ENCODE peak calls at places on chromosomes 11 and 22, in four cellular contexts. S is brain microvascular endothelial cell, V is endothelial cell of umbilical vein, K is fibroblast of the aortic adventitia. O is an unnamed sample.

GRCh38 chr22:21082248-21082647 is 36.5 kb downstream of the LRRC74B start:
- DNase-seq in S (no peak), K (no peak), V (no peak), O (peak; percentile 35)

GRCh38 chr11:7892059-7892699 is 38.9 kb downstream of the OR10A6 start:
- DNase-seq in S (peak; percentile 38), V (peak; percentile 11), K (peak; percentile 86), O (peak; percentile 72)

GRCh38 chr11:96027021-96027420 is 103.1 kb upstream of the MTMR2 start:
- DNase-seq in V (no peak), K (no peak), S (no peak), O (no peak)

GRCh38 chr22:23121026-23121823 is 20.6 kb downstream of the RSPH14 start:
- DNase-seq in K (no peak), S (no peak), V (no peak), O (no peak)

GRCh38 chr11:61912530-61912898 is 4.9 kb downstream of the RAB3IL1 start:
- DNase-seq in K (no peak), V (no peak), S (no peak), O (no peak)

GRCh38 chr11:1227551-1228182 is 4.8 kb downstream of the MUC5B start:
- DNase-seq in V (no peak), S (no peak), K (no peak), O (no peak)

GRCh38 chr11:2820976-2821375 is 64.6 kb downstream of the CDKN1C start:
- DNase-seq in V (no peak), K (no peak), S (no peak), O (no peak)

GRCh38 chr22:40084246-40084645 is 89.5 kb downstream of the FAM83F start:
- DNase-seq in K (no peak), V (no peak), S (no peak), O (no peak)

GRCh38 chr11:124753207-124753606 is 1.2 kb upstream of the VSIG2 start:
- DNase-seq in V (no peak), S (no peak), K (no peak), O (no peak)

GRCh38 chr22:36391648-36392047 is 3.9 kb upstream of the MYH9 start:
- DNase-seq in V (no peak), K (no peak), S (no peak), O (no peak)

GRCh38 chr22:50705219-50705691 is 32.6 kb downstream of the SHANK3 start:
- DNase-seq in S (peak; percentile 66), K (peak; percentile 19), V (peak; percentile 52), O (peak; percentile 32)

GRCh38 chr22:50178871-50179869 is 6.5 kb upstream of the TRABD start:
- DNase-seq in V (no peak), K (no peak), S (no peak), O (no peak)

GRCh38 chr22:38570841-38571364 is 920 bp upstream of the DMC1 start:
- DNase-seq in S (no peak), K (peak; percentile 47), V (no peak), O (no peak)

GRCh38 chr11:13942908-13943505 is 19.5 kb upstream of the SPON1 start:
- DNase-seq in K (peak; percentile 67), S (peak; percentile 40), V (peak; percentile 45), O (no peak)

GRCh38 chr11:83816572-83817187 is 530.5 kb upstream of the CCDC90B start:
- DNase-seq in K (peak; percentile 29), V (peak; percentile 29), S (no peak), O (no peak)

GRCh38 chr22:36644333-36644757 is 59.2 kb downstream of the CACNG2 start:
- DNase-seq in V (peak; percentile 85), S (peak; percentile 91), K (peak; percentile 97), O (peak; percentile 75)

DNA sequence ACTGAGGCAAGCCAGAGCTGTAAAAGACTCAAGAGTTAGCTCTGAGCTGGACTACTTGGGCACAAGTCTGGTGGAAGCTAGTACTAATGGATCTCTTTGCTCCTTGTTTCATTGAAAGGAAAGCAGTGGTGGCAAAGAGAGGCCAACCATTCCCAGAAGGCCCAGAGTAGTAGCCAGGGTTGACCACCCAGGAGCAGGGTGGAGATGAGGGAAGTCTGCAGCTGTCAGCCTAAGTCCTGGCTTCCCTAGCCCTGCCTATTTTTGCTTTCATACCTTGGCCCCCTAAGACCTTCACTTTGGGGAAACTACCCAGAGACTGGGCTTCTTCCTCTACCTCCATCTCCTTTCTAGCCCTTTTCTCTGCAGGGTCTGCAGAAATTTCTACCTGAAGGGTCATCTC is 155.0 kb upstream of the NCAM1 start:
- DNase-seq in S (no peak), K (no peak), V (no peak), O (no peak)
- H3K4me3 ChIP-seq in S (no peak overlapping the region), K (no peak overlapping the region), V (no peak overlapping the region), O (no peak overlapping the region)

DNA sequence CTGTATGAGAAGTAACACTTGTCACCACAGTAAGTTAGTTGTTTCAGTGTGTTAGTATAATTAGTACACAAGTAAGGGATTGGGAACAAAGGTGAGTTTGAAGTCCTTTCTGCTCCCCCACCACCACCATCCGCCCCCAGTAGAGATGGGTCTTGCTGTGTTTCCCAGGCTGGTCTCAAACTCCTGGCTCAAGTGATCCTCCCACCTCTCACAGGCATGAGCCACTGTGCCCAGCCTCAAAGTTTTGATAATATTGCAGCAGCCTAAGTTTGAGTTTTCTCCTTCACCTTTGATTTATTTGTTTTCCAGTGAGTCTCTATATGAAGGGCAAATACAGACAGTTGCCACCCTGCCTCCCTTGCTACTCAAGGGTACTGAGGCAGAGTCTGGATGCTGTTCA is 23.7 kb upstream of the GRK2 start:
- DNase-seq in S (no peak), V (no peak), K (no peak), O (no peak)
- H3K4me3 ChIP-seq in S (peak overlapping the region; percentile 6), V (no peak overlapping the region), K (no peak overlapping the region), O (no peak overlapping the region)

GRCh38 chr11:35138949-35139881 is at the start of gene CD44:
- DNase-seq in V (peak; percentile 44), S (peak; percentile 56), K (peak; percentile 88), O (no peak)
- H3K4me3 ChIP-seq in V (peak within 1 kb of the TSS; percentile 53), S (peak within 1 kb of the TSS; percentile 97), K (peak within 1 kb of the TSS; percentile 98), O (peak within 1 kb of the TSS; percentile 79)

DNA sequence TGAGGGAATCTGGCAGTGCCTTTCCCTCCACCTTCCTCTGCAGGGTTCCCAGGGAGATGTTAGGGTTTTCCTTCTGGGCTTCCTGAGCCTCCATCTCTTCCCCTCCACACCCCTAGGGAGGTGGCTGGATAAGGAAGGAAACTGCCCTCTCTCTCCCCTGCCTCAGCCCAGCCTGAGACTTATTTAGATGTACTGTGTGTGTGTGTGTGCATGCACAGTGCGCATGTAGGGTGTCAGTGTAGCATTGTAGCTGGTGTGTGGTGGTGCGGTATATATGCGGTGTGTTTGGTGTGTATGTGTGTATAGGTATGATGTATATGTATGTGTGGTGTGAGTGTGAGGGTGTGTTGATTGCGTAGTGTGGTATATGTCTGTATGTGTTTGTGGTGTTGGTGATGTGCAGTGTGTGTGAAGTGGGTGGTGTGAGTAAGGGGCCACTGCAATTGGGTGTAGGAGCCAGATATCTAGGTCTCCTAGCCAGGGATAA is 1.5 kb downstream of the FXYD6 start:
- DNase-seq in V (no peak), K (no peak), S (no peak), O (no peak)
- H3K4me3 ChIP-seq in V (no peak overlapping the region), K (no peak overlapping the region), S (no peak overlapping the region), O (no peak overlapping the region)

GRCh38 chr22:28714043-28714442 is 27.6 kb downstream of the CHEK2 start:
- DNase-seq in V (peak; percentile 38), K (no peak), S (no peak), O (no peak)

GRCh38 chr22:28710112-28710888 is 30.7 kb upstream of the TTC28 start:
- DNase-seq in K (peak; percentile 91), V (peak; percentile 82), S (peak; percentile 73), O (peak; percentile 49)

GRCh38 chr22:28711341-28711740 is 30.3 kb downstream of the CHEK2 start:
- DNase-seq in K (peak; percentile 10), V (peak; percentile 60), S (no peak), O (no peak)

GRCh38 chr22:28711820-28712777 is 29.5 kb downstream of the CHEK2 start:
- DNase-seq in K (peak; percentile 98), S (peak; percentile 81), V (peak; percentile 55), O (peak; percentile 93)

DNA sequence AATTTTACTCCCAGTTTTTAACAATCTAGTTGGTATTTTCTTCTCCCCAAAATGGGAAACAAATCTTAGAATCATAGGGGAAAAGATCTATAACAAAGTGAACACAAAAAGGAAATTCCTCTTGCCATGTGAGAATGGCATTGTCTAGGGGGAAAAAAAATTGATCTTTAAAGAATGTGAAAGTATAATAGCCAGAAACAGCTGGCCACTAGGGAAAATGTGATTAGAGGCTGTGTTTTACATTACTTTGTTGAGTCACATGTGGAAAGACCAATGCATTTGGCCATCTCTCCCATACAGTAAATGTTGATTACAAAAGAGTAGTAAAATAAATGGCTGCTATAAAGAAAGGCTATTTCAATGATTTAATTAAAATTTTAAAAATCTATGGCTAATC is 30.7 kb downstream of the CHEK2 start:
- DNase-seq in K (peak; percentile 74), S (peak; percentile 24), V (peak; percentile 90), O (peak; percentile 17)
- H3K4me3 ChIP-seq in K (peak overlapping the region; percentile 26), S (no peak overlapping the region), V (no peak overlapping the region), O (no peak overlapping the region)

O was measured in skeletal muscle cell.